ENCODE peak calls at places on chromosomes 11 and 22, in four cellular contexts. G, X, I and Z are unnamed samples.

GRCh38 chr11:114308689-114309089 is 12.5 kb downstream of the NNMT start:
- DNase-seq in I (no peak), G (no peak), X (peak; percentile 93), Z (no peak)

GRCh38 chr11:59680287-59681154 is 11.7 kb upstream of the PATL1 start:
- DNase-seq in X (peak; percentile 85), I (peak; percentile 88), G (peak; percentile 84), Z (peak; percentile 66)

GRCh38 chr11:95230054-95231034 is 658 bp downstream of the SESN3 start:
- DNase-seq in I (peak; percentile 47), G (peak; percentile 32), X (peak; percentile 55), Z (peak; percentile 21)

GRCh38 chr11:135033545-135033944 is 621.5 kb upstream of the B3GAT1 start:
- DNase-seq in I (peak; percentile 66), X (peak; percentile 10), G (peak; percentile 79), Z (peak; percentile 47)

GRCh38 chr22:22408731-22409696 is 99.5 kb downstream of the ZNF280B start:
- DNase-seq in I (peak; percentile 63), G (peak; percentile 57), X (peak; percentile 37), Z (peak; percentile 21)

GRCh38 chr11:107651672-107652071 is 60.2 kb downstream of the SLN start:
- DNase-seq in G (no peak), X (peak; percentile 9), I (no peak), Z (no peak)

GRCh38 chr11:113806403-113806802 is 26.8 kb downstream of the CLDN25 start:
- DNase-seq in I (peak; percentile 58), G (peak; percentile 68), X (peak; percentile 24), Z (peak; percentile 38)

GRCh38 chr11:96567193-96567592 is 177.4 kb downstream of the JRKL start:
- DNase-seq in X (peak; percentile 5), G (no peak), I (no peak), Z (no peak)

GRCh38 chr22:31153357-31153756 is 6.6 kb upstream of the RNF185 start:
- DNase-seq in G (no peak), I (no peak), X (no peak), Z (no peak)

GRCh38 chr11:118334746-118335145 is 7.8 kb downstream of the CD3D start:
- DNase-seq in G (no peak), I (no peak), X (no peak), Z (no peak)

GRCh38 chr11:45393826-45394225 is 107.7 kb upstream of the SYT13 start:
- DNase-seq in X (no peak), I (no peak), G (no peak), Z (no peak)
- H3K27me3 ChIP-seq in X (peaks cover 20% of the 10 kb centered on the region), I (no peaks in the 10 kb centered on the region), G (no peaks in the 10 kb centered on the region), Z (no peaks in the 10 kb centered on the region)

GRCh38 chr11:67648140-67648795 is 2.3 kb downstream of the ACY3 start:
- DNase-seq in X (peak; percentile 22), G (peak; percentile 82), I (peak; percentile 16), Z (no peak)

GRCh38 chr11:67647471-67647870 is 3.1 kb downstream of the ACY3 start:
- DNase-seq in G (no peak), X (no peak), I (peak; percentile 5), Z (no peak)

GRCh38 chr11:67651976-67652895 is 1.7 kb upstream of the ACY3 start:
- DNase-seq in G (no peak), X (no peak), I (peak; percentile 24), Z (no peak)

GRCh38 chr11:67648796-67649613 is 1.5 kb downstream of the ACY3 start:
- DNase-seq in I (no peak), X (no peak), G (no peak), Z (no peak)

GRCh38 chr11:67649634-67650540 is 643 bp downstream of the ACY3 start:
- DNase-seq in I (no peak), X (no peak), G (no peak), Z (no peak)
- H2AFZ ChIP-seq in I (peak overlapping the region; percentile 53), X (no peak overlapping the region), G (no peak overlapping the region), Z (peak overlapping the region; percentile 45)

GRCh38 chr11:69209936-69210659 is 54.4 kb downstream of the SMIM38 start:
- DNase-seq in X (peak; percentile 40), I (peak; percentile 68), G (no peak), Z (no peak)
- H3K27me3 ChIP-seq in X (peaks cover 31% of the 10 kb centered on the region), I (no peaks in the 10 kb centered on the region), G (no peaks in the 10 kb centered on the region), Z (peaks cover 10% of the 10 kb centered on the region)

DNA sequence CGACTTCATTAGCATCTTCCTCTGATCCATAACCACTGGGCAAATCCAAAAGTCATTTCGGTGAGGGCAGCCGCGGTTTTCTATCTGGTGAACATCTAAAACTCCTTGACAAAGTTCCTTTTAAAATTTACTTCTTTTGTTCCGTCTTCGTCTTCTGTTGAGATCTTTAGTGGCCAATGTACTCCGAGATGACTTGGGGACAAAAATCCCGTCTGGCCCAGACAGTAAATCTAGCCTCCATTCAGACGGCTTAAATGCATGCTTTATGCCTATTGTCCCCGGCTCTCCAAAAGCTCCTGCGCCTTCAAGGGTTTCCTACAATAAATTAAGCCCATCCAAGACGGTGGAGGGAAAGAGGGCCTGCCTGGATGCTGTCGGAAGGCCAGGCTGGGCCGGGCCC is 59.8 kb upstream of the MYEOV start:
- DNase-seq in I (no peak), G (peak; percentile 7), X (no peak), Z (no peak)
- H2AFZ ChIP-seq in I (no peak overlapping the region), G (no peak overlapping the region), X (no peak overlapping the region), Z (no peak overlapping the region)

GRCh38 chr22:17007257-17007656 is 765 bp downstream of the GAB4 start:
- DNase-seq in X (no peak), G (no peak), I (no peak), Z (no peak)
- H3K27me3 ChIP-seq in X (no peaks in the 10 kb centered on the region), G (peaks cover 20% of the 10 kb centered on the region), I (no peaks in the 10 kb centered on the region), Z (peaks cover 11% of the 10 kb centered on the region)

DNA sequence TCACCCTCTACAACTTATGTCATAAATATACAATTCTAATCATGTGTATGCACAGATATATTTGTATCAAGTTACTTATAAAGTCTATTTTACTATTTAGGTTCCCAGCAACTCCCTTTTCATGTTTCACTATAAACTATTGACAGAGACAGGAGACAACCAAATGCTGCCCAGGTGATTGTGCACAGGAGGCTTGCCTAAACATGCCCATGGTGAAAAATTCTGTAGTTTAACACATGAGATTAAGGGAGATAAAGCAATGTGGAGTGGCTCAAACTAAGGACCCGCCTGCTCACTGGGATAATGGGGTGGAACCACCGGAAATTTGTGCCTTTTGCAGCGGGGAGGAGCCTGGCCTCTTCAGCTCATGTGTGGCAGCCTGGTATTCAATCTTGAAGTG is 459.5 kb upstream of the CNTN5 start:
- DNase-seq in I (no peak), G (peak; percentile 31), X (no peak), Z (no peak)
- H2AFZ ChIP-seq in I (no peak overlapping the region), G (peak overlapping the region; percentile 96), X (no peak overlapping the region), Z (peak overlapping the region; percentile 59)

DNA sequence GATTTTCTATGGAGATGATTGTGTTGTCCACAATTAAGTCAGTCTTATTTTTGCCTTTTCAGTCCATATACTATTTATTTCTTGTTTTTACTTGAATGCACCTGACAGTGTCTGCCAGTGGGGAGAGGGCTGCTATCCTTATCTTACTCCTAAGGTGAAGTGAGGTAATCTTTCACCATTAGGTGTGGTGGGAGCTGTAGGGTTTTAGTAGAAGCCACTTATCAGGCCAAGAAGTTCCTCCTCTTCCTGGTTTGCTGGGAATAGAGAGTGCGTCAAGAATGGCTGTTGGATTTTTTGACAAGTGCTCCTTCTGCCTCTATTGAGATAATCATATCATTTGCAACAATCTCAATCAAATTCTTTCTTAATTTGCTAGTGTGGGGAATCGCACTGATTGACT is 108.4 kb downstream of the KCNQ1 start:
- DNase-seq in X (no peak), I (no peak), G (no peak), Z (no peak)
- H3K27me3 ChIP-seq in X (peaks cover 39% of the 10 kb centered on the region), I (no peaks in the 10 kb centered on the region), G (peaks cover 19% of the 10 kb centered on the region), Z (no peaks in the 10 kb centered on the region)